ENCODE peak calls at places on chromosomes 16 and 17, in eight cellular contexts. One of them, this sample, is unnamed. For H3K4me1, the result is how much of the 10 kb centered on the place peaks cover.

GRCh38 chr17:48589831-48590602 is at the start of gene HOXB3:
- DNase-seq in right cardiac atrium: no peak
- DNase-seq in heart left ventricle: no peak
- DNase-seq in GM23248: no peak
- DNase-seq in stomach: no peak
- DNase-seq in cardiac muscle cell: no peak
- DNase-seq in SJSA1: no peak
- DNase-seq in adrenal gland: no peak
- DNase-seq in this sample: no peak

GRCh38 chr16:14284930-14285541 is 213.9 kb downstream of the MRTFB start:
- DNase-seq in right cardiac atrium: peak
- DNase-seq in heart left ventricle: no peak
- DNase-seq in GM23248: peak
- DNase-seq in stomach: peak
- DNase-seq in cardiac muscle cell: peak
- DNase-seq in SJSA1: no peak
- DNase-seq in adrenal gland: no peak
- DNase-seq in this sample: no peak

GRCh38 chr17:36632916-36633846 is 31.8 kb downstream of the MRM1 start:
- DNase-seq in right cardiac atrium: no peak
- DNase-seq in heart left ventricle: no peak
- DNase-seq in GM23248: no peak
- DNase-seq in stomach: no peak
- DNase-seq in cardiac muscle cell: no peak
- DNase-seq in SJSA1: no peak
- DNase-seq in adrenal gland: no peak
- DNase-seq in this sample: no peak

GRCh38 chr16:89584768-89585549 is 9.4 kb downstream of the CPNE7 start:
- DNase-seq in right cardiac atrium: no peak
- DNase-seq in heart left ventricle: no peak
- DNase-seq in GM23248: no peak
- DNase-seq in stomach: peak
- DNase-seq in cardiac muscle cell: no peak
- DNase-seq in SJSA1: no peak
- DNase-seq in adrenal gland: no peak
- DNase-seq in this sample: no peak

GRCh38 chr16:25626172-25626571 is 65.6 kb upstream of the HS3ST4 start:
- DNase-seq in right cardiac atrium: no peak
- DNase-seq in heart left ventricle: no peak
- DNase-seq in GM23248: peak
- DNase-seq in stomach: no peak
- DNase-seq in cardiac muscle cell: no peak
- DNase-seq in SJSA1: no peak
- DNase-seq in adrenal gland: no peak
- DNase-seq in this sample: no peak

GRCh38 chr16:27969574-27969973 is 93.9 kb downstream of the GSG1L start:
- DNase-seq in right cardiac atrium: no peak
- DNase-seq in heart left ventricle: no peak
- DNase-seq in GM23248: peak
- DNase-seq in stomach: no peak
- DNase-seq in cardiac muscle cell: no peak
- DNase-seq in SJSA1: no peak
- DNase-seq in adrenal gland: no peak
- DNase-seq in this sample: no peak

GRCh38 chr17:69500911-69501429 is 86.5 kb downstream of the MAP2K6 start:
- DNase-seq in right cardiac atrium: no peak
- DNase-seq in heart left ventricle: no peak
- DNase-seq in GM23248: peak
- DNase-seq in stomach: no peak
- DNase-seq in cardiac muscle cell: no peak
- DNase-seq in SJSA1: no peak
- DNase-seq in adrenal gland: no peak
- DNase-seq in this sample: no peak

GRCh38 chr16:49460786-49461470 is 87.3 kb downstream of the C16orf78 start:
- DNase-seq in right cardiac atrium: no peak
- DNase-seq in heart left ventricle: peak
- DNase-seq in GM23248: no peak
- DNase-seq in stomach: peak
- DNase-seq in cardiac muscle cell: no peak
- DNase-seq in SJSA1: peak
- DNase-seq in adrenal gland: no peak
- DNase-seq in this sample: no peak

GRCh38 chr16:11629071-11630030 is 38.9 kb upstream of the SNN start:
- DNase-seq in right cardiac atrium: peak
- DNase-seq in heart left ventricle: peak
- DNase-seq in GM23248: no peak
- DNase-seq in stomach: no peak
- DNase-seq in cardiac muscle cell: no peak
- DNase-seq in SJSA1: no peak
- DNase-seq in adrenal gland: no peak
- DNase-seq in this sample: no peak

GRCh38 chr16:72847187-72848044 is 200.5 kb downstream of the ZFHX3 start:
- DNase-seq in right cardiac atrium: no peak
- DNase-seq in heart left ventricle: no peak
- DNase-seq in GM23248: peak
- DNase-seq in stomach: no peak
- DNase-seq in cardiac muscle cell: peak
- DNase-seq in SJSA1: peak
- DNase-seq in adrenal gland: no peak
- DNase-seq in this sample: no peak

GRCh38 chr16:67882374-67883145 is 2.1 kb upstream of the NRN1L start:
- DNase-seq in right cardiac atrium: peak
- DNase-seq in heart left ventricle: peak
- DNase-seq in GM23248: no peak
- DNase-seq in stomach: no peak
- DNase-seq in cardiac muscle cell: no peak
- DNase-seq in SJSA1: no peak
- DNase-seq in adrenal gland: peak
- DNase-seq in this sample: no peak

GRCh38 chr16:74451951-74452758 is 30.9 kb upstream of the CLEC18B start:
- DNase-seq in right cardiac atrium: no peak
- DNase-seq in heart left ventricle: no peak
- DNase-seq in GM23248: no peak
- DNase-seq in stomach: no peak
- DNase-seq in cardiac muscle cell: no peak
- DNase-seq in SJSA1: no peak
- DNase-seq in adrenal gland: no peak
- DNase-seq in this sample: no peak

GRCh38 chr17:35795007-35795870 is at the start of gene MMP28:
- DNase-seq in right cardiac atrium: peak
- DNase-seq in heart left ventricle: peak
- DNase-seq in GM23248: peak
- DNase-seq in stomach: peak
- DNase-seq in cardiac muscle cell: peak
- DNase-seq in SJSA1: no peak
- DNase-seq in adrenal gland: peak
- DNase-seq in this sample: no peak

GRCh38 chr17:57929392-57929791 is 25.8 kb downstream of the CUEDC1 start:
- DNase-seq in right cardiac atrium: no peak
- DNase-seq in heart left ventricle: no peak
- DNase-seq in GM23248: no peak
- DNase-seq in stomach: no peak
- DNase-seq in cardiac muscle cell: no peak
- DNase-seq in SJSA1: no peak
- DNase-seq in adrenal gland: no peak
- DNase-seq in this sample: no peak

GRCh38 chr17:57931488-57932137 is 23.6 kb downstream of the CUEDC1 start:
- DNase-seq in right cardiac atrium: no peak
- DNase-seq in heart left ventricle: no peak
- DNase-seq in GM23248: no peak
- DNase-seq in stomach: no peak
- DNase-seq in cardiac muscle cell: no peak
- DNase-seq in SJSA1: no peak
- DNase-seq in adrenal gland: no peak
- DNase-seq in this sample: no peak

GRCh38 chr17:57928898-57929297 is 26.3 kb downstream of the CUEDC1 start:
- DNase-seq in right cardiac atrium: no peak
- DNase-seq in heart left ventricle: no peak
- DNase-seq in GM23248: no peak
- DNase-seq in stomach: no peak
- DNase-seq in cardiac muscle cell: no peak
- DNase-seq in SJSA1: no peak
- DNase-seq in adrenal gland: no peak
- DNase-seq in this sample: no peak

GRCh38 chr17:57927048-57927723 is 28.0 kb downstream of the CUEDC1 start:
- DNase-seq in right cardiac atrium: peak
- DNase-seq in heart left ventricle: no peak
- DNase-seq in GM23248: peak
- DNase-seq in stomach: peak
- DNase-seq in cardiac muscle cell: no peak
- DNase-seq in SJSA1: no peak
- DNase-seq in adrenal gland: no peak
- DNase-seq in this sample: no peak

DNA sequence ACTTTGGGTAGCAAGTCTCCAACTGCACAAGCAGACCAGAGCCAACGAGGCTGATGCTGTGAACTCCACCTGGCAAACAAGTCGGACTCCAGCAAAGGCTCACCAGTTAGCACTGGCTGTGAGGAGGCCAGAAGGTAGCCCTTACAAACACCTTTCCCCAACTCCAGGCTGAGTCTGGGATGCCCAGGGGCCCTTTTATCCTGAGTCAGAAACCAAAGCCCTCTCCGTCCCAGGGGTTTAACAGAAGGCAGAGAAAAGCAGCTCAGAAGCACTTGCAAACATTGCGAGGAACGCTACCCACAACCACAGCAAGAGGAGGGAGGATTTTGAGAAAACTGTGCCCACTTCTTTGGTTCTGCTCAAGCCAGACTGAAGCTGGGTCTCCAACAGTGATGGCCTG is 25.0 kb downstream of the CUEDC1 start:
- DNase-seq in right cardiac atrium: no peak
- DNase-seq in heart left ventricle: no peak
- DNase-seq in GM23248: no peak
- DNase-seq in stomach: no peak
- DNase-seq in cardiac muscle cell: no peak
- DNase-seq in SJSA1: no peak
- DNase-seq in adrenal gland: no peak
- DNase-seq in this sample: no peak
- H3K27ac ChIP-seq in right cardiac atrium: peak
- H3K27ac ChIP-seq in heart left ventricle: peak
- H3K27ac ChIP-seq in GM23248: no peak
- H3K27ac ChIP-seq in stomach: no peak
- H3K27ac ChIP-seq in cardiac muscle cell: no peak
- H3K27ac ChIP-seq in SJSA1: peak
- H3K27ac ChIP-seq in adrenal gland: no peak
- H3K27ac ChIP-seq in this sample: no peak

GRCh38 chr17:29763273-29763672 is 140.6 kb upstream of the CORO6 start:
- DNase-seq in right cardiac atrium: no peak
- DNase-seq in heart left ventricle: no peak
- DNase-seq in GM23248: no peak
- DNase-seq in stomach: no peak
- DNase-seq in cardiac muscle cell: no peak
- DNase-seq in SJSA1: no peak
- DNase-seq in adrenal gland: no peak
- DNase-seq in this sample: no peak

GRCh38 chr17:29766796-29767327 is 144.2 kb upstream of the CORO6 start:
- DNase-seq in right cardiac atrium: no peak
- DNase-seq in heart left ventricle: no peak
- DNase-seq in GM23248: no peak
- DNase-seq in stomach: no peak
- DNase-seq in cardiac muscle cell: no peak
- DNase-seq in SJSA1: no peak
- DNase-seq in adrenal gland: no peak
- DNase-seq in this sample: no peak

GRCh38 chr17:29760771-29761682 is 138.3 kb upstream of the CORO6 start:
- DNase-seq in right cardiac atrium: peak
- DNase-seq in heart left ventricle: peak
- DNase-seq in GM23248: peak
- DNase-seq in stomach: peak
- DNase-seq in cardiac muscle cell: peak
- DNase-seq in SJSA1: peak
- DNase-seq in adrenal gland: peak
- DNase-seq in this sample: peak

GRCh38 chr17:29764748-29765147 is 142.0 kb upstream of the CORO6 start:
- DNase-seq in right cardiac atrium: no peak
- DNase-seq in heart left ventricle: no peak
- DNase-seq in GM23248: no peak
- DNase-seq in stomach: no peak
- DNase-seq in cardiac muscle cell: no peak
- DNase-seq in SJSA1: no peak
- DNase-seq in adrenal gland: no peak
- DNase-seq in this sample: no peak

DNA sequence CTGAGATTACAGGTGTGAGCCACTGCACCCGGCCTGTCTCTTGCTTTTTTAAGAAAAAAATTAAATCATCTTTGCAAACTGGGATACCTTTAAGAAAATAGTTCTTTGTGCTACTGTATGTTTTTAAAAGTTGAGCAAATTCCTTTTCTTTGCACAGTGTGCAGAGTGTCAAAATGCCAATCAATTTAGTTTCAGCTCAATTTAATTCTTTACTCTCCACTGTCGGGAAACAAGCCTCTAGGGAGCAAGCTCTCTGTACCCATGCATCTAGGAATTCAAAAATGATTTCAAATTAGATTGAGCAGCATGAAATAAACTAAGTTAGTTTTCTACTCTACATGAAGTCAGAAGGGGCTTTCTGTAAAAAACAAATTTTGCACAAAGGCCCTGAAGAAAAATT is 141.5 kb upstream of the CORO6 start:
- DNase-seq in right cardiac atrium: no peak
- DNase-seq in heart left ventricle: no peak
- DNase-seq in GM23248: no peak
- DNase-seq in stomach: no peak
- DNase-seq in cardiac muscle cell: no peak
- DNase-seq in SJSA1: no peak
- DNase-seq in adrenal gland: no peak
- DNase-seq in this sample: no peak
- H3K4me1 ChIP-seq in right cardiac atrium: under half
- H3K4me1 ChIP-seq in heart left ventricle: under half
- H3K4me1 ChIP-seq in GM23248: under half
- H3K4me1 ChIP-seq in stomach: under half
- H3K4me1 ChIP-seq in cardiac muscle cell: under half
- H3K4me1 ChIP-seq in SJSA1: under half
- H3K4me1 ChIP-seq in adrenal gland: under half
- H3K4me1 ChIP-seq in this sample: under half

DNA sequence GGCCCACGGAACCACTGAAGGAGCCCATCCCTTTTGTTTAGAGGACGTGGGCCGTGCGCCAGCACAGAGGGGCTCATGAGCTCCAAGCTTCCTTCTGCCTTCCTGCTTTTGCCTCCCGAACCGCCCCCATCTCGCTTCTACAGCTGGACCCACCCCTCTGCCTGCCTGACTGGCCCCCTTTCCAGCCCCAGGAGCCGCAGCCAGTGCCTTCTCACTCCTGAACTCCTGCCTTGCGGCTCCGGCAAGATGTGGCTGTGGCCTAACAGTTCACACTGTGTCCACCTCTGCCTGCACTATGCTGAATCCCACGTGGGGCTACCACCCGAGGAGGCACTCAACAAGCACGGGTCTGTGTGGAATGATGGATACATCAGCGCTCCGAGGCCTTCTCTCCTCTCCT is 31.9 kb upstream of the RASD1 start:
- DNase-seq in right cardiac atrium: peak
- DNase-seq in heart left ventricle: no peak
- DNase-seq in GM23248: no peak
- DNase-seq in stomach: no peak
- DNase-seq in cardiac muscle cell: no peak
- DNase-seq in SJSA1: no peak
- DNase-seq in adrenal gland: no peak
- DNase-seq in this sample: no peak
- H3K27ac ChIP-seq in right cardiac atrium: no peak
- H3K27ac ChIP-seq in heart left ventricle: peak
- H3K27ac ChIP-seq in GM23248: no peak
- H3K27ac ChIP-seq in stomach: no peak
- H3K27ac ChIP-seq in cardiac muscle cell: no peak
- H3K27ac ChIP-seq in SJSA1: no peak
- H3K27ac ChIP-seq in adrenal gland: no peak
- H3K27ac ChIP-seq in this sample: no peak

GRCh38 chr17:50647187-50647586 is 12.5 kb downstream of the ABCC3 start:
- DNase-seq in right cardiac atrium: no peak
- DNase-seq in heart left ventricle: no peak
- DNase-seq in GM23248: no peak
- DNase-seq in stomach: no peak
- DNase-seq in cardiac muscle cell: no peak
- DNase-seq in SJSA1: no peak
- DNase-seq in adrenal gland: no peak
- DNase-seq in this sample: no peak
- H3K4me1 ChIP-seq in right cardiac atrium: under half
- H3K4me1 ChIP-seq in heart left ventricle: under half
- H3K4me1 ChIP-seq in GM23248: under half
- H3K4me1 ChIP-seq in stomach: under half
- H3K4me1 ChIP-seq in cardiac muscle cell: under half
- H3K4me1 ChIP-seq in SJSA1: under half
- H3K4me1 ChIP-seq in adrenal gland: under half
- H3K4me1 ChIP-seq in this sample: under half